ENCODE peak calls at places on chromosomes 6 and 20, in five cellular contexts. I is CD8-positive, alpha-beta memory T cell; L is CD4-positive, alpha-beta memory T cell; R is right cardiac atrium; F is left ventricle myocardium inferior. S is an unnamed sample.

GRCh38 chr6:137000825-137001224 is 43.9 kb downstream of the IL20RA start:
- DNase-seq in I (no peak), R (no peak), L (no peak), F (no peak), S (no peak)

GRCh38 chr6:101393291-101394251 is at the start of gene GRIK2:
- DNase-seq in L (no peak), I (no peak), R (peak), F (no peak), S (peak)

GRCh38 chr20:38935967-38936407 is 9.8 kb downstream of the FAM83D start:
- DNase-seq in F (no peak), L (no peak), I (no peak), R (no peak), S (no peak)

GRCh38 chr6:27161946-27162603 is 85.4 kb upstream of the PRSS16 start:
- DNase-seq in F (no peak), L (peak), I (peak), R (peak), S (peak)

GRCh38 chr6:104653786-104654185 is 205.9 kb downstream of the HACE1 start:
- DNase-seq in F (no peak), R (no peak), I (no peak), L (no peak), S (no peak)

GRCh38 chr20:48025061-48025515 is 239.8 kb upstream of the SULF2 start:
- DNase-seq in F (no peak), L (no peak), R (peak), I (no peak), S (peak)

GRCh38 chr6:162871966-162872365 is 144.2 kb downstream of the PACRG start:
- DNase-seq in F (no peak), R (no peak), I (no peak), L (no peak), S (no peak)

GRCh38 chr20:41248371-41249024 is 69.0 kb downstream of the ZHX3 start:
- DNase-seq in I (no peak), L (no peak), R (no peak), F (no peak), S (no peak)

GRCh38 chr6:47631248-47632196 is 66.9 kb upstream of the ADGRF4 start:
- DNase-seq in I (peak), L (peak), R (peak), F (no peak), S (no peak)

GRCh38 chr6:162151050-162151658 is 576.4 kb downstream of the PRKN start:
- DNase-seq in I (no peak), R (no peak), F (no peak), L (no peak), S (no peak)

GRCh38 chr20:62692176-62692575 is 16.5 kb upstream of the NTSR1 start:
- DNase-seq in R (no peak), I (no peak), L (no peak), F (no peak), S (no peak)

GRCh38 chr6:90541221-90541620 is 45.7 kb downstream of the MAP3K7 start:
- DNase-seq in I (no peak), R (no peak), F (no peak), L (no peak), S (no peak)
- H3K27ac ChIP-seq in I (no peak), R (no peak), F (no peak), L (no peak), S (no peak)

GRCh38 chr6:32176476-32177181 is 745 bp upstream of the AGPAT1 start:
- DNase-seq in L (no peak), I (no peak), F (no peak), R (no peak), S (no peak)

GRCh38 chr6:32177788-32178546 is at the start of gene RNF5:
- DNase-seq in R (peak), I (peak), L (peak), F (peak), S (peak)

GRCh38 chr6:32178547-32179440 is 589 bp downstream of the RNF5 start:
- DNase-seq in R (no peak), I (no peak), L (no peak), F (no peak), S (peak)

GRCh38 chr6:32175711-32176475 is at the start of gene AGPAT1:
- DNase-seq in I (peak), F (peak), R (peak), L (peak), S (peak)

DNA sequence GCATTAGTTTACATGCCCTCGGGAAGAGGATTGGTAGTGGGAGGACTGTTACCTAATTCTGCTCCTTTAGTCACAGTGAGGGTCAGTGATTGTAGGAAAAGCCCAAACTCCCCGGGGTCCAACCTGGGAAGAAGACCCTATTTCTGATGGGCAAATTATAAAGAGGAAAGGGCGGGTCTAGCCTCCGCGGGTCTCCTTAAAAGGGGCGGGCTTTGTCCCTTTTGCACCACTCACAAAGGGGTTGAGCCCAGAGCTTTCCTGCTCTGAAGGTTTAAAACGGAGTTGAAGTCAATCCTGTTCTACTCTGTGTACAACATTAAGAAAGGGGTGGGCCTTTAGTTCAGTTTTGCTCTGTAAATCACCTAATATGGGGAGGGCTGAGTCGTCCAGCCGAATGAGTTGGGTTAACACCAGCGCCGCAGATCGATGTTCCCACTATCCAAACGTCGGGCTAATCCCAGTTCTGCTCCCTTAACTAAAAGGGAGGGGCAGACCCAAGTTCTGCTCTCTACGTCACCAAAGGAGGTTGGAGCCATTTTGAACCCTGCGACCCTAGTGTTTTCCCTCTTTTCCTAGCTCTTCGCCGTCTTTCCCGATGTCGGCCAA is 920 bp upstream of the RNF5 start:
- DNase-seq in I (no peak), R (peak), F (no peak), L (no peak), S (no peak)
- H3K4me3 ChIP-seq in I (peak), R (peak), F (peak), L (peak), S (peak)

DNA sequence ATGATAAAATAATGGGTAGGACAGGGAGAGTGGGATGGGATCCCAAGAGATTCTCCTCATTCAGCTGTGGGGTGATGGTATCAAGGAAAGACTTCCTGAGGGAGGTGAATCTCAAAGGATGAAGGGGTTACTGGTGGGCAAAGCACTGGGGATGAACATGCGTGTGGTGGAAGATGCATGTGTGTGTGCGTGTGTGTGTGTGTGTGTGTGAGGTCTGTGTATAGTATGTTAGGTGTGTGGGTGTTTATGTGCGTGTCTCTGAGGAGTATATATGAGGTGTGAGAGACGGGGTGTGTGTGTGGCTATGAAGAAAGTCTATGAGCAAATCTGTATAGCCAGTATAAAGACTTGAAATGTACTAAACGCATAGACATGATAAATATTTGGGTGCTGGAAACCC is 220.0 kb upstream of the MYLIP start:
- DNase-seq in I (no peak), R (no peak), L (no peak), F (no peak), S (no peak)
- H3K27ac ChIP-seq in I (no peak), R (no peak), L (no peak), F (no peak), S (no peak)

GRCh38 chr20:12975833-12976608 is 32.8 kb upstream of the SPTLC3 start:
- DNase-seq in R (no peak), I (no peak), F (no peak), L (no peak), S (no peak)

GRCh38 chr20:12982098-12982497 is 26.7 kb upstream of the SPTLC3 start:
- DNase-seq in I (no peak), F (no peak), L (no peak), R (no peak), S (no peak)

GRCh38 chr20:12977634-12978394 is 31.0 kb upstream of the SPTLC3 start:
- DNase-seq in R (no peak), F (no peak), L (no peak), I (no peak), S (no peak)

GRCh38 chr20:12978613-12979495 is 29.9 kb upstream of the SPTLC3 start:
- DNase-seq in F (no peak), I (no peak), L (no peak), R (no peak), S (no peak)

DNA sequence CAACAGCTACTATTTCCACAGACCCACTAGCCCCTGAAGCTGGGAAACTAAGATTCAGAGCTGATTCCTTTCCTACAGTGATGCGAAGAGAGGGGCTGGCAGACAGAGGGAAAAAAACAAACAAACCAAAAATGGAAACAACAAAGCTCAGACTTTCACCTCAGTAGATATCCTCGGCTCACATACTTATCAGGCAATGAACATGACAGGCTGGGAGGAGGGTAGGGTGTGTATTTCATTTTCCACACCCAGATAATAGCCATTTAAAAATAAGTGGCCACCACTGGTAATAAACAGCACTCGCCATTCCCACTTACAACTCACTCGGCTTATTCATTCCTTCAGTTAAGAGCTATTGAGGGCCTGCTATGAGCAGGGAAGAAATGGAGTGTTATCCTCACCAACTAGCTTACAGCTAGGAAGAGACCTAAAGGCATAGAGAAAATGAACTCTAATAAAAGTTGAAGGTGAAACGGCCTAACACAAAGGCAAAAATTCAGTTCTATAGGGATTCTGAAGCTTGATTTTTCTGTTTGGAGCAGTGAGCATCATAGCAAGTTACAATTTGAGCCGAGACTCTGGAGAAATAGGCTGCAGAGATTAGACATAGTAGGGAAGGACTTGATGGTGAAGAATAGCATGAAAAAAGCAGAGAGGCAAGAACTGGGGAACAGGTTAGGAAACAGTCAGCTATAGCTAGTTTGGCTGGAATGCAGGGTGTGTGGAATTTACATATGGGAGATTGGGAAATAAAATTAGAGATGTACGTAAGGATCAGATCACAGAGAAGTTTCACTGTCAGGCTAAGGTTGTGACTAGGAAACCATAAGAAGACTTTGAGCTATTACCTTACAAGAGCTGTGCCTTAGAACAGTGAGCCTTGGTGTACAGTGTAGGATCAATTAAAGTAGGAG is 31.8 kb upstream of the SPTLC3 start:
- DNase-seq in L (no peak), R (no peak), I (no peak), F (no peak), S (no peak)
- H3K4me3 ChIP-seq in L (no peak), R (no peak), I (no peak), F (no peak), S (no peak)